ENCODE peak calls at places on chromosomes 4 and X, in six cellular contexts. P is aorta, I is tibial nerve, M is Caco-2, U is cardiac muscle cell, S is stomach. B is an unnamed sample.
A peak's percentile ranks its signal among the peaks of the same experiment; 100 is the strongest.

GRCh38 chr4:158277558-158277957 is 67.3 kb downstream of the TMEM144 start:
- DNase-seq in I (no peak), M (no peak), S (no peak), U (no peak), P (no peak), B (no peak)

GRCh38 chr4:21765810-21766407 is 182.7 kb downstream of the KCNIP4 start:
- DNase-seq in U (peak; percentile 67), S (peak; percentile 34), M (peak; percentile 48), P (no peak), I (no peak), B (peak; percentile 61)

GRCh38 chrX:112147206-112147605 is 64.6 kb upstream of the TRPC5 start:
- DNase-seq in P (no peak), U (no peak), S (no peak), M (peak; percentile 10), I (no peak), B (peak; percentile 22)

GRCh38 chr4:88866862-88867550 is 169.4 kb upstream of the NAP1L5 start:
- DNase-seq in S (no peak), U (no peak), I (no peak), P (no peak), M (no peak), B (no peak)

GRCh38 chr4:156559346-156559745 is 412.3 kb downstream of the PDGFC start:
- DNase-seq in I (no peak), U (no peak), S (no peak), M (no peak), P (no peak), B (no peak)

GRCh38 chr4:128565565-128566186 is 243.8 kb upstream of the JADE1 start:
- DNase-seq in M (peak; percentile 62), I (no peak), S (peak; percentile 74), P (no peak), U (peak; percentile 67), B (peak; percentile 54)

GRCh38 chr4:149063007-149063406 is 620.8 kb upstream of the NR3C2 start:
- DNase-seq in U (no peak), M (no peak), P (no peak), I (no peak), S (no peak), B (no peak)

GRCh38 chr4:152094851-152095700 is 334.3 kb upstream of the GATB start:
- DNase-seq in U (peak; percentile 47), I (no peak), P (no peak), S (no peak), M (no peak), B (no peak)

GRCh38 chr4:89657931-89658700 is 178.8 kb downstream of the SNCA start:
- DNase-seq in P (no peak), U (peak; percentile 67), I (no peak), S (no peak), M (peak; percentile 19), B (no peak)

GRCh38 chr4:22389240-22389871 is 126.5 kb downstream of the ADGRA3 start:
- DNase-seq in M (peak; percentile 55), I (no peak), P (no peak), U (peak; percentile 88), S (peak; percentile 45), B (peak; percentile 47)

GRCh38 chr4:15965325-15965724 is 2.4 kb upstream of the FGFBP2 start:
- DNase-seq in I (no peak), U (no peak), P (no peak), M (no peak), S (no peak), B (no peak)

GRCh38 chr4:179344861-179345260 is 1902.6 kb upstream of the AGA start:
- DNase-seq in P (no peak), M (no peak), I (no peak), U (no peak), S (no peak), B (no peak)

GRCh38 chr4:38114435-38114834 is 154.2 kb downstream of the PTTG2 start:
- DNase-seq in M (no peak), P (no peak), I (no peak), U (peak; percentile 39), S (no peak), B (no peak)

GRCh38 chrX:144335402-144335801 is 451.5 kb downstream of the UBE2NL start:
- DNase-seq in I (no peak), P (no peak), M (no peak), U (no peak), S (no peak), B (no peak)

GRCh38 chr4:122679317-122679716 is 53.2 kb upstream of the BBS12 start:
- DNase-seq in S (no peak), U (no peak), P (no peak), M (no peak), I (no peak), B (no peak)

GRCh38 chrX:15815779-15816452 is 25.6 kb downstream of the ZRSR2 start:
- DNase-seq in U (peak; percentile 28), P (no peak), I (no peak), S (no peak), M (peak; percentile 10), B (no peak)

GRCh38 chr4:111400736-111401135 is 744.5 kb upstream of the FAM241A start:
- DNase-seq in S (no peak), I (no peak), U (peak; percentile 62), P (no peak), M (no peak), B (no peak)

GRCh38 chr4:25702848-25703247 is 47.2 kb downstream of the SLC34A2 start:
- DNase-seq in I (no peak), P (no peak), S (no peak), M (no peak), U (peak; percentile 85), B (no peak)

GRCh38 chr4:129240816-129241215 is 144.9 kb downstream of the C4orf33 start:
- DNase-seq in S (no peak), M (no peak), U (no peak), I (no peak), P (no peak), B (no peak)

GRCh38 chrX:154050113-154050495 is 30.4 kb upstream of the IRAK1 start:
- DNase-seq in U (no peak), M (no peak), S (no peak), P (no peak), I (no peak), B (no peak)

GRCh38 chrX:10415704-10416001 is 204.7 kb downstream of the MID1 start:
- DNase-seq in S (no peak), I (no peak), U (peak; percentile 8), P (no peak), M (no peak), B (no peak)

GRCh38 chrX:10414106-10414824 is 206.1 kb downstream of the MID1 start:
- DNase-seq in M (no peak), P (no peak), U (no peak), I (no peak), S (no peak), B (no peak)

GRCh38 chrX:10416424-10416823 is 204.0 kb downstream of the MID1 start:
- DNase-seq in I (no peak), S (no peak), M (no peak), U (no peak), P (no peak), B (no peak)

DNA sequence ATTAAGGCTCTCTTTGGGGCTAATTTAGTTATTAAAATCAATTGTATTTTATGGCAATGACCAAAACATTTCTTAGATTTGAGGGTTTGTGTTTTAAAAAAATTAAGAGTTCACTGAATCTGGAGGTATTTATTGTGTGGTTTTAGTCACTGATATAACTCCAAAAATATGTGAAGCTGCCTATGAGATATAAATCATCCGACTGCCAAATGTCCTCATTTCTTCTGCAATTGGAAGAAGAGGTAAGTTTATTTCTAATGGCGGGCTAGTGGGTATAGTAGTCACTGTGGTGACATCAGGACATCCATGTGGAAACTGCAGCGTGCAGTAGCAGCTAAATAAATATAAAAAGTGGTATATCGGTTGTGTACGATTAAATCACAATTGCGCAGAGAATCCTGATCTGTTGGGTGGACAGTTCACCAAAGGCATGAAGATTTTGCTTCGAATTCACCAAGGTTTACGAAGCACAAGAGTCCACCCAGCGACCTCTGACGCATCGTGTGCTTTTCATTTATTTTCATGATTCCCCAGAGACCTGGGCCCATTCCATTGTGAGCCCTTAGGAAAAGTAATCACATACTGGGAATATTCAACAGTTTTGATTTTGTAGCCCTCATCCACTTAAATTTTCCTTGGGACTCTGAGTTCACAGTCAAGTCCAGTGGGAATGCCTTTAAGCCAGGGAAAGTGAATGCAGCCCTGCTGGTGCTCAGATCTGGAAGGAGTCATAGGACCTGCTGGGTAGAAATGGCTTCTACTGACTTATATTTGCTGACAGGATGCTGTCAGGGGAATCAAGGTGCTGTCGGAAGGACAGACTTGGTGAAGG is 205.3 kb downstream of the MID1 start:
- DNase-seq in U (peak; percentile 3), P (no peak), M (no peak), S (no peak), I (no peak), B (no peak)
- H3K4me3 ChIP-seq in U (no peak overlapping the region), P (no peak overlapping the region), M (no peak overlapping the region), S (no peak overlapping the region), I (no peak overlapping the region), B (no peak overlapping the region)

GRCh38 chrX:40152173-40152705 is 54.5 kb upstream of the BCOR start:
- DNase-seq in I (no peak), U (no peak), M (no peak), P (peak; percentile 82), S (peak; percentile 55), B (no peak)
- H3K4me3 ChIP-seq in I (peak overlapping the region; percentile 52), U (peak overlapping the region; percentile 43), M (peak overlapping the region; percentile 41), P (no peak overlapping the region), S (peak overlapping the region; percentile 49), B (peak overlapping the region; percentile 46)

GRCh38 chr4:3766207-3766790 is at the start of gene ADRA2C:
- DNase-seq in I (no peak), M (peak; percentile 65), U (peak; percentile 12), P (no peak), S (no peak), B (no peak)

GRCh38 chr4:3766791-3767561 is 791 bp downstream of the ADRA2C start:
- DNase-seq in I (no peak), S (no peak), P (peak; percentile 85), U (no peak), M (peak; percentile 63), B (no peak)

GRCh38 chr4:3768842-3769641 is 2.9 kb downstream of the ADRA2C start:
- DNase-seq in I (no peak), P (no peak), S (no peak), M (no peak), U (no peak), B (no peak)

GRCh38 chr4:3769642-3770184 is 3.5 kb downstream of the ADRA2C start:
- DNase-seq in S (no peak), U (no peak), M (no peak), I (no peak), P (no peak), B (no peak)

DNA sequence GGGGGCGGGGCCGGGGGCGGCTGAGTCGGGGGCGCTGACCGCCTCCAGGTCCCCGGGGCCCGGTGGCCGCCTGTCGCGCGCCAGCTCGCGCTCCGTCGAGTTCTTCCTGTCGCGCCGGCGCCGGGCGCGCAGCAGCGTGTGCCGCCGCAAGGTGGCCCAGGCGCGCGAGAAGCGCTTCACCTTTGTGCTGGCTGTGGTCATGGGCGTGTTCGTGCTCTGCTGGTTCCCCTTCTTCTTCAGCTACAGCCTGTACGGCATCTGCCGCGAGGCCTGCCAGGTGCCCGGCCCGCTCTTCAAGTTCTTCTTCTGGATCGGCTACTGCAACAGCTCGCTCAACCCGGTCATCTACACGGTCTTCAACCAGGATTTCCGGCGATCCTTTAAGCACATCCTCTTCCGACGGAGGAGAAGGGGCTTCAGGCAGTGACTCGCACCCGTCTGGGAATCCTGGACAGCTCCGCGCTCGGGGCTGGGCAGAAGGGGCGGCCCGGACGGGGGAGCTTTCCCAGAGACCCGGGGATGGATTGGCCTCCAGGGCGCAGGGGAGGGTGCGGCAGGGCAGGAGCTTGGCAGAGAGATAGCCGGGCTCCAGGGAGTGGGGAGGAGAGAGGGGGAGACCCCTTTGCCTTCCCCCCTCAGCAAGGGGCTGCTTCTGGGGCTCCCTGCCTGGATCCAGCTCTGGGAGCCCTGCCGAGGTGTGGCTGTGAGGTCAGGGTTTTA is 1.5 kb downstream of the ADRA2C start:
- DNase-seq in S (no peak), M (peak; percentile 65), U (peak; percentile 15), I (no peak), P (no peak), B (no peak)
- H3K4me3 ChIP-seq in S (no peak overlapping the region), M (no peak overlapping the region), U (no peak overlapping the region), I (no peak overlapping the region), P (peak overlapping the region; percentile 13), B (no peak overlapping the region)

GRCh38 chrX:65697173-65697572 is 29.7 kb downstream of the MSN start:
- DNase-seq in P (no peak), I (no peak), S (no peak), M (no peak), U (peak; percentile 33), B (no peak)
- H3K4me3 ChIP-seq in P (no peak overlapping the region), I (no peak overlapping the region), S (no peak overlapping the region), M (no peak overlapping the region), U (no peak overlapping the region), B (no peak overlapping the region)